ENCODE peak calls at places on chromosomes 2 and 18, in eight cellular contexts. One of them, this sample, is unnamed.
A peak's percentile ranks its signal among the peaks of the same experiment; 100 is the strongest.

GRCh38 chr2:240605867-240606743 is 19.2 kb upstream of the GPR35 start:
- DNase-seq in tibial artery: peak; percentile 55
- DNase-seq in aorta: peak; percentile 47
- DNase-seq in GM12878: no peak
- DNase-seq in Peyer's patch: peak; percentile 46
- DNase-seq in mammary epithelial cell: no peak
- DNase-seq in CD8-positive, alpha-beta T cell: no peak
- DNase-seq in neuronal stem cell: no peak
- DNase-seq in this sample: no peak

GRCh38 chr18:48771641-48772380 is 179.0 kb downstream of the SMAD7 start:
- DNase-seq in tibial artery: no peak
- DNase-seq in aorta: no peak
- DNase-seq in GM12878: no peak
- DNase-seq in Peyer's patch: no peak
- DNase-seq in mammary epithelial cell: peak; percentile 8
- DNase-seq in CD8-positive, alpha-beta T cell: no peak
- DNase-seq in neuronal stem cell: no peak
- DNase-seq in this sample: no peak

GRCh38 chr2:61853848-61854434 is at the start of gene FAM161A:
- DNase-seq in tibial artery: peak; percentile 94
- DNase-seq in aorta: peak; percentile 97
- DNase-seq in GM12878: peak; percentile 44
- DNase-seq in Peyer's patch: peak; percentile 94
- DNase-seq in mammary epithelial cell: peak; percentile 79
- DNase-seq in CD8-positive, alpha-beta T cell: peak; percentile 75
- DNase-seq in neuronal stem cell: peak; percentile 87
- DNase-seq in this sample: peak; percentile 61

GRCh38 chr2:223723954-223724411 is 113.4 kb downstream of the AP1S3 start:
- DNase-seq in tibial artery: no peak
- DNase-seq in aorta: no peak
- DNase-seq in GM12878: no peak
- DNase-seq in Peyer's patch: no peak
- DNase-seq in mammary epithelial cell: no peak
- DNase-seq in CD8-positive, alpha-beta T cell: no peak
- DNase-seq in neuronal stem cell: no peak
- DNase-seq in this sample: peak; percentile 84

GRCh38 chr18:54269924-54270844 is 867 bp downstream of the POLI start:
- DNase-seq in tibial artery: peak; percentile 71
- DNase-seq in aorta: no peak
- DNase-seq in GM12878: no peak
- DNase-seq in Peyer's patch: peak; percentile 76
- DNase-seq in mammary epithelial cell: peak; percentile 71
- DNase-seq in CD8-positive, alpha-beta T cell: no peak
- DNase-seq in neuronal stem cell: no peak
- DNase-seq in this sample: no peak

GRCh38 chr18:2916184-2916583 is 69.4 kb downstream of the EMILIN2 start:
- DNase-seq in tibial artery: no peak
- DNase-seq in aorta: no peak
- DNase-seq in GM12878: no peak
- DNase-seq in Peyer's patch: no peak
- DNase-seq in mammary epithelial cell: no peak
- DNase-seq in CD8-positive, alpha-beta T cell: no peak
- DNase-seq in neuronal stem cell: no peak
- DNase-seq in this sample: no peak

GRCh38 chr18:23209031-23209430 is 73.7 kb downstream of the CABLES1 start:
- DNase-seq in tibial artery: no peak
- DNase-seq in aorta: no peak
- DNase-seq in GM12878: no peak
- DNase-seq in Peyer's patch: no peak
- DNase-seq in mammary epithelial cell: no peak
- DNase-seq in CD8-positive, alpha-beta T cell: no peak
- DNase-seq in neuronal stem cell: no peak
- DNase-seq in this sample: no peak

GRCh38 chr2:72689579-72690170 is 136.2 kb downstream of the EXOC6B start:
- DNase-seq in tibial artery: no peak
- DNase-seq in aorta: no peak
- DNase-seq in GM12878: no peak
- DNase-seq in Peyer's patch: no peak
- DNase-seq in mammary epithelial cell: peak; percentile 48
- DNase-seq in CD8-positive, alpha-beta T cell: no peak
- DNase-seq in neuronal stem cell: no peak
- DNase-seq in this sample: no peak

GRCh38 chr18:2609604-2610003 is 38.2 kb downstream of the NDC80 start:
- DNase-seq in tibial artery: no peak
- DNase-seq in aorta: no peak
- DNase-seq in GM12878: no peak
- DNase-seq in Peyer's patch: no peak
- DNase-seq in mammary epithelial cell: no peak
- DNase-seq in CD8-positive, alpha-beta T cell: no peak
- DNase-seq in neuronal stem cell: no peak
- DNase-seq in this sample: no peak

GRCh38 chr2:216340280-216340631 is 32.0 kb downstream of the MARCHF4 start:
- DNase-seq in tibial artery: no peak
- DNase-seq in aorta: no peak
- DNase-seq in GM12878: no peak
- DNase-seq in Peyer's patch: no peak
- DNase-seq in mammary epithelial cell: no peak
- DNase-seq in CD8-positive, alpha-beta T cell: no peak
- DNase-seq in neuronal stem cell: no peak
- DNase-seq in this sample: no peak

GRCh38 chr2:15720561-15721307 is 129.1 kb downstream of the DDX1 start:
- DNase-seq in tibial artery: no peak
- DNase-seq in aorta: no peak
- DNase-seq in GM12878: no peak
- DNase-seq in Peyer's patch: no peak
- DNase-seq in mammary epithelial cell: no peak
- DNase-seq in CD8-positive, alpha-beta T cell: no peak
- DNase-seq in neuronal stem cell: no peak
- DNase-seq in this sample: no peak

GRCh38 chr18:34120294-34120693 is 104.4 kb downstream of the NOL4 start:
- DNase-seq in tibial artery: no peak
- DNase-seq in aorta: no peak
- DNase-seq in GM12878: no peak
- DNase-seq in Peyer's patch: no peak
- DNase-seq in mammary epithelial cell: no peak
- DNase-seq in CD8-positive, alpha-beta T cell: no peak
- DNase-seq in neuronal stem cell: no peak
- DNase-seq in this sample: no peak

GRCh38 chr2:162184796-162185195 is 32.7 kb upstream of the GCG start:
- DNase-seq in tibial artery: no peak
- DNase-seq in aorta: no peak
- DNase-seq in GM12878: no peak
- DNase-seq in Peyer's patch: no peak
- DNase-seq in mammary epithelial cell: no peak
- DNase-seq in CD8-positive, alpha-beta T cell: no peak
- DNase-seq in neuronal stem cell: no peak
- DNase-seq in this sample: no peak

GRCh38 chr2:60821133-60821469 is 60.3 kb upstream of the REL start:
- DNase-seq in tibial artery: no peak
- DNase-seq in aorta: no peak
- DNase-seq in GM12878: no peak
- DNase-seq in Peyer's patch: no peak
- DNase-seq in mammary epithelial cell: no peak
- DNase-seq in CD8-positive, alpha-beta T cell: no peak
- DNase-seq in neuronal stem cell: no peak
- DNase-seq in this sample: no peak

GRCh38 chr2:60819155-60819862 is 62.1 kb upstream of the REL start:
- DNase-seq in tibial artery: no peak
- DNase-seq in aorta: no peak
- DNase-seq in GM12878: no peak
- DNase-seq in Peyer's patch: peak; percentile 90
- DNase-seq in mammary epithelial cell: no peak
- DNase-seq in CD8-positive, alpha-beta T cell: peak; percentile 86
- DNase-seq in neuronal stem cell: no peak
- DNase-seq in this sample: no peak

GRCh38 chr2:60821587-60822302 is 59.6 kb upstream of the REL start:
- DNase-seq in tibial artery: no peak
- DNase-seq in aorta: no peak
- DNase-seq in GM12878: no peak
- DNase-seq in Peyer's patch: no peak
- DNase-seq in mammary epithelial cell: no peak
- DNase-seq in CD8-positive, alpha-beta T cell: no peak
- DNase-seq in neuronal stem cell: no peak
- DNase-seq in this sample: no peak

GRCh38 chr2:60819936-60820335 is 61.4 kb upstream of the REL start:
- DNase-seq in tibial artery: no peak
- DNase-seq in aorta: no peak
- DNase-seq in GM12878: no peak
- DNase-seq in Peyer's patch: no peak
- DNase-seq in mammary epithelial cell: no peak
- DNase-seq in CD8-positive, alpha-beta T cell: no peak
- DNase-seq in neuronal stem cell: no peak
- DNase-seq in this sample: no peak

GRCh38 chr2:60820416-60821132 is 60.8 kb upstream of the REL start:
- DNase-seq in tibial artery: no peak
- DNase-seq in aorta: no peak
- DNase-seq in GM12878: no peak
- DNase-seq in Peyer's patch: no peak
- DNase-seq in mammary epithelial cell: no peak
- DNase-seq in CD8-positive, alpha-beta T cell: no peak
- DNase-seq in neuronal stem cell: no peak
- DNase-seq in this sample: no peak
- H3K4me1 ChIP-seq in tibial artery: no peaks in the 10 kb centered on the region
- H3K4me1 ChIP-seq in aorta: no peaks in the 10 kb centered on the region
- H3K4me1 ChIP-seq in GM12878: no peaks in the 10 kb centered on the region
- H3K4me1 ChIP-seq in Peyer's patch: no peaks in the 10 kb centered on the region
- H3K4me1 ChIP-seq in mammary epithelial cell: no peaks in the 10 kb centered on the region
- H3K4me1 ChIP-seq in CD8-positive, alpha-beta T cell: peaks cover 32% of the 10 kb centered on the region
- H3K4me1 ChIP-seq in neuronal stem cell: no peaks in the 10 kb centered on the region
- H3K4me1 ChIP-seq in this sample: no peaks in the 10 kb centered on the region

GRCh38 chr2:145749556-145749955 is 1229.6 kb upstream of the ZEB2 start:
- DNase-seq in tibial artery: no peak
- DNase-seq in aorta: no peak
- DNase-seq in GM12878: no peak
- DNase-seq in Peyer's patch: no peak
- DNase-seq in mammary epithelial cell: no peak
- DNase-seq in CD8-positive, alpha-beta T cell: no peak
- DNase-seq in neuronal stem cell: no peak
- DNase-seq in this sample: no peak
- H3K4me3 ChIP-seq in tibial artery: no peak overlapping the region
- H3K4me3 ChIP-seq in aorta: no peak overlapping the region
- H3K4me3 ChIP-seq in GM12878: no peak overlapping the region
- H3K4me3 ChIP-seq in Peyer's patch: no peak overlapping the region
- H3K4me3 ChIP-seq in mammary epithelial cell: no peak overlapping the region
- H3K4me3 ChIP-seq in CD8-positive, alpha-beta T cell: no peak overlapping the region
- H3K4me3 ChIP-seq in neuronal stem cell: no peak overlapping the region
- H3K4me3 ChIP-seq in this sample: no peak overlapping the region

GRCh38 chr2:66696374-66696773 is 261.4 kb downstream of the MEIS1 start:
- DNase-seq in tibial artery: no peak
- DNase-seq in aorta: no peak
- DNase-seq in GM12878: no peak
- DNase-seq in Peyer's patch: no peak
- DNase-seq in mammary epithelial cell: no peak
- DNase-seq in CD8-positive, alpha-beta T cell: no peak
- DNase-seq in neuronal stem cell: no peak
- DNase-seq in this sample: no peak
- H3K9me3 ChIP-seq in tibial artery: no peaks in the 10 kb centered on the region
- H3K9me3 ChIP-seq in aorta: no peaks in the 10 kb centered on the region
- H3K9me3 ChIP-seq in GM12878: no peaks in the 10 kb centered on the region
- H3K9me3 ChIP-seq in Peyer's patch: no peaks in the 10 kb centered on the region
- H3K9me3 ChIP-seq in mammary epithelial cell: no peaks in the 10 kb centered on the region
- H3K9me3 ChIP-seq in CD8-positive, alpha-beta T cell: no peaks in the 10 kb centered on the region
- H3K9me3 ChIP-seq in neuronal stem cell: no peaks in the 10 kb centered on the region
- H3K9me3 ChIP-seq in this sample: no peaks in the 10 kb centered on the region

GRCh38 chr2:83613178-83613577 is 845.9 kb downstream of the SUCLG1 start:
- DNase-seq in tibial artery: no peak
- DNase-seq in aorta: no peak
- DNase-seq in GM12878: no peak
- DNase-seq in Peyer's patch: no peak
- DNase-seq in mammary epithelial cell: no peak
- DNase-seq in CD8-positive, alpha-beta T cell: no peak
- DNase-seq in neuronal stem cell: no peak
- DNase-seq in this sample: no peak

DNA sequence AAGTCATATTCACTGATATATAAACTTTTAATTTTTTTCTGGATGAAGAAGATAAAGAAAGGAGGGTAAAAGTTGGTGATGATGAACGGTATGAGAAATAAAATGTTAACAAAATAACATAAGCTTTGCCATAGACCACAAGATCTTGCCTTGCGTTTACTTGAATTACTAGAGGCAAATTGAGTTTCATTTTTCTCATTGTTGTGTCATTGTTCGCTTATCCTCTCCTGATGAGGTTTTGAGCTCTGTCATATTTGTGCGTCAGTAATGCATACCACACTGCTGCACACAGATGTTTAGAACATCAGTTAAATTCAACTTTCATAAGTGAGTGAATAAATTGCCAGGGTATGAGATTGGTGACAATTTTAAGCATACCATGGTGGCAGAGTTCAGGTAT is 843.6 kb downstream of the SUCLG1 start:
- DNase-seq in tibial artery: no peak
- DNase-seq in aorta: no peak
- DNase-seq in GM12878: no peak
- DNase-seq in Peyer's patch: no peak
- DNase-seq in mammary epithelial cell: no peak
- DNase-seq in CD8-positive, alpha-beta T cell: no peak
- DNase-seq in neuronal stem cell: no peak
- DNase-seq in this sample: no peak
- H3K4me1 ChIP-seq in tibial artery: no peaks in the 10 kb centered on the region
- H3K4me1 ChIP-seq in aorta: no peaks in the 10 kb centered on the region
- H3K4me1 ChIP-seq in GM12878: no peaks in the 10 kb centered on the region
- H3K4me1 ChIP-seq in Peyer's patch: no peaks in the 10 kb centered on the region
- H3K4me1 ChIP-seq in mammary epithelial cell: no peaks in the 10 kb centered on the region
- H3K4me1 ChIP-seq in CD8-positive, alpha-beta T cell: no peaks in the 10 kb centered on the region
- H3K4me1 ChIP-seq in neuronal stem cell: no peaks in the 10 kb centered on the region
- H3K4me1 ChIP-seq in this sample: no peaks in the 10 kb centered on the region

DNA sequence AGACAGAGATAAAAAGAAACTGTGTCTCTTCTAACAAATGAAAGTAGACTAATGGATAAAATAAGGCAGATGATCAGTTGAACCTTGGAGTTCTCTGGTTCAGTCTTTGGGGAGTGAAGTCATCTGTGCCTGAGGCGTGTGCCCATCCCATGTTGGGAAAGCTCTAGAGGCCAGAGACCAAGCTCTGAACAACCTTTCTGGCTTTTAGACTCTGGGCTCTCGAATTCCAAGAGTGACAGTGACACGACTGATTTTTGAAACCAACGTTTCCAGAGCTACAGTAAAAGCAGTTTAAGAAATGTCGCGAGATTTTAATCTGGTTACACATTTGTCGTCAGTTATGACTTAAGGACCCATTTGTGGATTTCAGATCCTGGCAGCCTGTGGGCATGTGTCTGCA is 83.7 kb upstream of the APCDD1 start:
- DNase-seq in tibial artery: no peak
- DNase-seq in aorta: no peak
- DNase-seq in GM12878: no peak
- DNase-seq in Peyer's patch: no peak
- DNase-seq in mammary epithelial cell: no peak
- DNase-seq in CD8-positive, alpha-beta T cell: no peak
- DNase-seq in neuronal stem cell: no peak
- DNase-seq in this sample: no peak
- H3K4me3 ChIP-seq in tibial artery: no peak overlapping the region
- H3K4me3 ChIP-seq in aorta: no peak overlapping the region
- H3K4me3 ChIP-seq in GM12878: no peak overlapping the region
- H3K4me3 ChIP-seq in Peyer's patch: no peak overlapping the region
- H3K4me3 ChIP-seq in mammary epithelial cell: no peak overlapping the region
- H3K4me3 ChIP-seq in CD8-positive, alpha-beta T cell: no peak overlapping the region
- H3K4me3 ChIP-seq in neuronal stem cell: no peak overlapping the region
- H3K4me3 ChIP-seq in this sample: no peak overlapping the region

This sample was measured in iPS DF 6.9.